ENCODE peak calls at places on chromosome 21, in nine cellular contexts. One of them, this sample, is unnamed.

GRCh38 chr21:46092811-46093667 is 4.9 kb upstream of the COL6A2 start:
- DNase-seq in activated CD4-positive, alpha-beta T cell treated with anti-CD3 and anti-CD28 coated beads for 24 hours: no peak
- DNase-seq in caudate nucleus: no peak
- DNase-seq in Calu3: no peak
- DNase-seq in astrocyte of the cerebellum: no peak
- DNase-seq in NT2/D1: no peak
- DNase-seq in EL: peak; percentile 15
- DNase-seq in germinal center: no peak
- DNase-seq in C1 segment of cervical spinal cord: no peak
- DNase-seq in this sample: no peak

GRCh38 chr21:42406201-42406601 is 2.5 kb downstream of the UBASH3A start:
- DNase-seq in EL: no peak
- DNase-seq in germinal center: no peak
- DNase-seq in activated CD4-positive, alpha-beta T cell treated with anti-CD3 and anti-CD28 coated beads for 24 hours: peak; percentile 51
- DNase-seq in caudate nucleus: no peak
- DNase-seq in astrocyte of the cerebellum: no peak
- DNase-seq in NT2/D1: no peak
- DNase-seq in C1 segment of cervical spinal cord: no peak
- DNase-seq in Calu3: no peak
- DNase-seq in this sample: no peak

GRCh38 chr21:15549671-15550070 is 180.1 kb upstream of the USP25 start:
- DNase-seq in NT2/D1: peak; percentile 23
- DNase-seq in Calu3: no peak
- DNase-seq in C1 segment of cervical spinal cord: no peak
- DNase-seq in EL: peak; percentile 73
- DNase-seq in astrocyte of the cerebellum: no peak
- DNase-seq in caudate nucleus: no peak
- DNase-seq in germinal center: no peak
- DNase-seq in activated CD4-positive, alpha-beta T cell treated with anti-CD3 and anti-CD28 coated beads for 24 hours: no peak
- DNase-seq in this sample: peak; percentile 96

GRCh38 chr21:41460578-41461527 is 34.8 kb downstream of the MX1 start:
- DNase-seq in NT2/D1: peak; percentile 70
- DNase-seq in astrocyte of the cerebellum: peak; percentile 51
- DNase-seq in C1 segment of cervical spinal cord: peak; percentile 32
- DNase-seq in activated CD4-positive, alpha-beta T cell treated with anti-CD3 and anti-CD28 coated beads for 24 hours: peak; percentile 35
- DNase-seq in germinal center: peak; percentile 65
- DNase-seq in caudate nucleus: peak; percentile 15
- DNase-seq in Calu3: peak; percentile 69
- DNase-seq in EL: peak; percentile 80
- DNase-seq in this sample: peak; percentile 75

GRCh38 chr21:37700641-37701202 is 215.5 kb downstream of the KCNJ6 start:
- DNase-seq in germinal center: peak; percentile 84
- DNase-seq in caudate nucleus: no peak
- DNase-seq in NT2/D1: peak; percentile 92
- DNase-seq in astrocyte of the cerebellum: peak; percentile 69
- DNase-seq in Calu3: peak; percentile 39
- DNase-seq in EL: peak; percentile 80
- DNase-seq in activated CD4-positive, alpha-beta T cell treated with anti-CD3 and anti-CD28 coated beads for 24 hours: no peak
- DNase-seq in C1 segment of cervical spinal cord: no peak
- DNase-seq in this sample: peak; percentile 93

GRCh38 chr21:32021319-32022027 is 148.7 kb downstream of the HUNK start:
- DNase-seq in C1 segment of cervical spinal cord: peak; percentile 34
- DNase-seq in astrocyte of the cerebellum: no peak
- DNase-seq in Calu3: no peak
- DNase-seq in NT2/D1: no peak
- DNase-seq in EL: no peak
- DNase-seq in germinal center: no peak
- DNase-seq in activated CD4-positive, alpha-beta T cell treated with anti-CD3 and anti-CD28 coated beads for 24 hours: no peak
- DNase-seq in caudate nucleus: peak; percentile 16
- DNase-seq in this sample: no peak

GRCh38 chr21:46425061-46425460 is 33.6 kb upstream of the DIP2A start:
- DNase-seq in Calu3: no peak
- DNase-seq in activated CD4-positive, alpha-beta T cell treated with anti-CD3 and anti-CD28 coated beads for 24 hours: no peak
- DNase-seq in NT2/D1: no peak
- DNase-seq in germinal center: no peak
- DNase-seq in C1 segment of cervical spinal cord: no peak
- DNase-seq in astrocyte of the cerebellum: no peak
- DNase-seq in EL: no peak
- DNase-seq in caudate nucleus: no peak
- DNase-seq in this sample: no peak

GRCh38 chr21:38229260-38229877 is 27.4 kb upstream of the KCNJ15 start:
- DNase-seq in caudate nucleus: no peak
- DNase-seq in Calu3: no peak
- DNase-seq in C1 segment of cervical spinal cord: no peak
- DNase-seq in activated CD4-positive, alpha-beta T cell treated with anti-CD3 and anti-CD28 coated beads for 24 hours: no peak
- DNase-seq in germinal center: no peak
- DNase-seq in astrocyte of the cerebellum: no peak
- DNase-seq in NT2/D1: no peak
- DNase-seq in EL: no peak
- DNase-seq in this sample: peak; percentile 59

GRCh38 chr21:31905444-31906400 is 32.9 kb downstream of the HUNK start:
- DNase-seq in NT2/D1: no peak
- DNase-seq in astrocyte of the cerebellum: peak; percentile 26
- DNase-seq in Calu3: no peak
- DNase-seq in C1 segment of cervical spinal cord: no peak
- DNase-seq in germinal center: no peak
- DNase-seq in caudate nucleus: no peak
- DNase-seq in activated CD4-positive, alpha-beta T cell treated with anti-CD3 and anti-CD28 coated beads for 24 hours: no peak
- DNase-seq in EL: no peak
- DNase-seq in this sample: no peak